ENCODE peak calls at places on chromosomes 7 and 10, in five cellular contexts. Z is tibial artery, P is sigmoid colon, R is vagina, F is uterus. X is an unnamed sample.

GRCh38 chr10:92328999-92329398 is 38.0 kb downstream of the MARCHF5 start:
- DNase-seq in Z (no peak), P (no peak), R (no peak), F (no peak), X (no peak)

GRCh38 chr10:71757450-71757918 is 15.8 kb downstream of the VSIR start:
- DNase-seq in Z (no peak), P (no peak), R (no peak), F (no peak), X (no peak)

GRCh38 chr10:115951242-115951641 is 321.8 kb downstream of the GFRA1 start:
- DNase-seq in Z (no peak), P (no peak), R (no peak), F (no peak), X (no peak)

GRCh38 chr7:55303220-55303619 is 61.9 kb upstream of the LANCL2 start:
- DNase-seq in Z (no peak), P (no peak), R (no peak), F (no peak), X (no peak)

GRCh38 chr10:23391817-23392216 is 47.1 kb upstream of the OTUD1 start:
- DNase-seq in Z (no peak), P (no peak), R (no peak), F (no peak), X (no peak)

GRCh38 chr10:31353574-31353973 is 34.6 kb downstream of the ZEB1 start:
- DNase-seq in Z (no peak), P (no peak), R (no peak), F (no peak), X (no peak)

GRCh38 chr10:103833731-103834365 is 21.5 kb downstream of the SH3PXD2A start:
- DNase-seq in Z (peak; percentile 86), P (peak; percentile 87), R (no peak), F (peak; percentile 63), X (no peak)

GRCh38 chr7:26553128-26553527 is 261.5 kb downstream of the SNX10 start:
- DNase-seq in Z (no peak), P (no peak), R (no peak), F (no peak), X (no peak)

GRCh38 chr7:83519240-83519639 is 129.7 kb downstream of the SEMA3E start:
- DNase-seq in Z (no peak), P (no peak), R (no peak), F (no peak), X (no peak)

GRCh38 chr10:29714096-29714874 is 79.5 kb upstream of the SVIL start:
- DNase-seq in Z (no peak), P (no peak), R (no peak), F (no peak), X (no peak)

GRCh38 chr7:78450754-78451153 is 652.2 kb downstream of the PHTF2 start:
- DNase-seq in Z (no peak), P (no peak), R (no peak), F (no peak), X (no peak)

DNA sequence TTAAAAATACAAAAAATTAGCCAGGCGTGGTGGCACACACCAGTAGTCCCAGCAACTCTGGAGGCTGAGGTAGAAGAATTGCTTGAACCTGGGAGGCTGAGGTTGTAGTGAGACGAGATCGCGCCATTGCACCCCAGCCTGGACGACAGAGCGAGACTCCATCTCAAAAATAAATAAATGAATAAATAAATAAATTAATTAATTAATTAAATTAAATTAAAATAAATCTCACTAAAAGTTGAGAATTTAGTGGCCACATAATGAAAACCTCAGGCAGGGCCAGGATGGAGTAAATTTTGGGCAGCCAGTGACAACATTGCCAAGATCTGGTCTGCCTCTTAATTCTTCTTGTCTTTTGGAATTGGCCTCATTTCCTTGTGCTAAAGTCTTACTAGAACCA is 187.5 kb upstream of the FEZF1 start:
- DNase-seq in Z (no peak), P (no peak), R (no peak), F (no peak), X (no peak)
- H3K9me3 ChIP-seq in Z (no peaks in the 10 kb centered on the region), P (no peaks in the 10 kb centered on the region), R (no peaks in the 10 kb centered on the region), F (no peaks in the 10 kb centered on the region), X (no peaks in the 10 kb centered on the region)

DNA sequence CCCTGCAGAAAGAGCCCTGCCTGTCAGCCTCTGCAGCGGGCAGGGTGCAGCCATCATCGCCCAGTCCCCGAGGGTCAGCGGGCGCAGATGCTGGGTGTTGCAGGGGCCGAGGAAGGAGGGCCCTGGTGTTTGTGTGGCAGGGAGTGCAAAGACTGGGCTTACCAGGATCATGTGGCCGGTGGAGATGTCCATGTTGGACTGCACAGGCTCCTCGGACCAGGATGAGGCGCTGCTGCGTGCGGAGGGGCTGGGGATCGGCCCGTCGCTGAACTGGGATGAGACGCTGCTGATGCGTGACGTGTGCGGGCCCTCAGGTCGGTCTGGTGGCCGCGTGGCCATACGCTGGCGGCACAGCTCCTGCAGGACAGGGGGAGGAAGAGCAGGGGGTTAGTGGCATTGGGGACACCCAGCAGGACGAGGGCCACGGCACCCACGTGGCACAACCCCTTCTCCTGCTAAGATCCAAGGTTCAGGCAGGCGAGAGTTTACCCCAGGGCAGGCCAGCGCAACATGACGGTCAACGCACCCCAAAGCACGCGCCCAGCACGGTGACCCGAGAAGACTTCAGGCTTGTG is 319.5 kb downstream of the DNAJB6 start:
- DNase-seq in Z (peak; percentile 51), P (no peak), R (no peak), F (no peak), X (no peak)
- H3K9me3 ChIP-seq in Z (no peaks in the 10 kb centered on the region), P (no peaks in the 10 kb centered on the region), R (no peaks in the 10 kb centered on the region), F (no peaks in the 10 kb centered on the region), X (no peaks in the 10 kb centered on the region)

GRCh38 chr7:87648316-87648715 is 20.1 kb downstream of the RUNDC3B start:
- DNase-seq in Z (no peak), P (no peak), R (no peak), F (no peak), X (no peak)

DNA sequence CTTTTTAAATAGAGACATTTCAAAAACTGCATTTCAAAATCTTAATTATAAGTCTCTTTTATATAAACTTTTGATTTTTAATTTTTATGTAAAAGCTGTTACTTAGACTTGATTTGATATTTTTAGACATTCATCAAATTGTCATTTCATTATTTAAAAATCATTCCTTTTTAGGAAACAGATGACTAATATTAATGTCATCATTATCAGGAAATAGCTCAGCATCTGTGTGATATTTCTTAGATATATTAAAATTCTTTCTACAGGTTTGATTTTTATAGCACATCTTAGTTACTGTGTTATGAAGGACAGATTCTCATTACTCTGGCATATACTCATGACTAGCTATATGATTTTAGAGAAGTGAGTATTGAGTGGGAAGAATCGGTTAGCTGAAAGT is 17.2 kb downstream of the RUNDC3B start:
- DNase-seq in Z (no peak), P (no peak), R (no peak), F (no peak), X (no peak)
- H3K9me3 ChIP-seq in Z (no peaks in the 10 kb centered on the region), P (no peaks in the 10 kb centered on the region), R (no peaks in the 10 kb centered on the region), F (no peaks in the 10 kb centered on the region), X (no peaks in the 10 kb centered on the region)

GRCh38 chr7:17411922-17412321 is 113.5 kb downstream of the AHR start:
- DNase-seq in Z (no peak), P (no peak), R (no peak), F (no peak), X (no peak)

GRCh38 chr7:17407229-17407628 is 108.8 kb downstream of the AHR start:
- DNase-seq in Z (no peak), P (no peak), R (no peak), F (no peak), X (no peak)

GRCh38 chr7:17406756-17407155 is 108.3 kb downstream of the AHR start:
- DNase-seq in Z (no peak), P (no peak), R (no peak), F (no peak), X (no peak)

GRCh38 chr7:17408245-17408903 is 109.9 kb downstream of the AHR start:
- DNase-seq in Z (no peak), P (peak; percentile 80), R (no peak), F (no peak), X (no peak)

GRCh38 chr7:17408904-17409290 is 110.4 kb downstream of the AHR start:
- DNase-seq in Z (no peak), P (no peak), R (no peak), F (no peak), X (no peak)
- H3K9me3 ChIP-seq in Z (no peaks in the 10 kb centered on the region), P (no peaks in the 10 kb centered on the region), R (no peaks in the 10 kb centered on the region), F (no peaks in the 10 kb centered on the region), X (no peaks in the 10 kb centered on the region)

X was measured in T-helper 17 cell.